ENCODE peak calls at places on chromosomes 3 and 15, in four cellular contexts. T is H1, B is A549, H is K562. F is an unnamed sample.

GRCh38 chr3:150020527-150020926 is 49.8 kb upstream of the PFN2 start:
- DNase-seq in B (no peak), T (no peak), H (no peak), F (no peak)

GRCh38 chr15:64693134-64693533 is 82.3 kb downstream of the RBPMS2 start:
- DNase-seq in H (no peak), T (no peak), B (no peak), F (peak)

GRCh38 chr3:79517766-79518413 is 249.9 kb downstream of the ROBO1 start:
- DNase-seq in B (no peak), H (no peak), T (no peak), F (peak)

GRCh38 chr15:51533672-51534398 is 88.7 kb downstream of the DMXL2 start:
- DNase-seq in B (no peak), T (no peak), H (no peak), F (no peak)

GRCh38 chr3:169280010-169280585 is 383.4 kb downstream of the MECOM start:
- DNase-seq in B (no peak), H (no peak), T (no peak), F (no peak)

GRCh38 chr3:186025161-186025560 is 83.7 kb downstream of the ETV5 start:
- DNase-seq in T (no peak), H (no peak), B (no peak), F (no peak)

GRCh38 chr15:76793162-76793561 is 112.0 kb downstream of the SCAPER start:
- DNase-seq in B (no peak), T (no peak), H (no peak), F (no peak)

GRCh38 chr15:63970723-63971426 is 75.4 kb downstream of the DAPK2 start:
- DNase-seq in T (peak), H (no peak), B (no peak), F (no peak)

GRCh38 chr15:68200016-68200861 is 4.9 kb downstream of the CALML4 start:
- DNase-seq in H (no peak), T (no peak), B (no peak), F (no peak)

GRCh38 chr3:138148503-138148902 is 16.3 kb upstream of the A4GNT start:
- DNase-seq in B (no peak), T (no peak), H (no peak), F (no peak)

GRCh38 chr15:68697711-68698690 is 119.2 kb downstream of the CORO2B start:
- DNase-seq in T (no peak), H (no peak), B (no peak), F (no peak)

GRCh38 chr3:115336836-115337235 is 189.7 kb upstream of the ZBTB20 start:
- DNase-seq in T (no peak), B (no peak), H (no peak), F (no peak)

GRCh38 chr3:133996251-133996661 is 33.5 kb downstream of the SLCO2A1 start:
- DNase-seq in T (no peak), B (no peak), H (no peak), F (no peak)

GRCh38 chr3:30139283-30139682 is 467.1 kb upstream of the TGFBR2 start:
- DNase-seq in H (no peak), B (no peak), T (no peak), F (no peak)

GRCh38 chr3:180974286-180974685 is 15.2 kb downstream of the DNAJC19 start:
- DNase-seq in B (no peak), T (no peak), H (no peak), F (no peak)

GRCh38 chr3:106004841-106005240 is 136.0 kb upstream of the CBLB start:
- DNase-seq in B (no peak), H (no peak), T (no peak), F (no peak)

GRCh38 chr15:70488002-70488605 is 275.3 kb downstream of the UACA start:
- DNase-seq in H (peak), T (peak), B (peak), F (peak)

GRCh38 chr15:56832125-56832524 is 86.3 kb upstream of the TCF12 start:
- DNase-seq in T (no peak), H (no peak), B (no peak), F (no peak)

GRCh38 chr15:82540055-82540983 is at the start of gene RPS17:
- DNase-seq in H (peak), T (peak), B (peak), F (peak)

GRCh38 chr3:16305121-16305541 is 40.1 kb downstream of the OXNAD1 start:
- DNase-seq in T (no peak), B (no peak), H (no peak), F (no peak)

GRCh38 chr3:150235799-150236198 is 172.3 kb upstream of the TSC22D2 start:
- DNase-seq in H (no peak), B (no peak), T (no peak), F (no peak)

GRCh38 chr3:114194750-114195149 is 15.9 kb upstream of the DRD3 start:
- DNase-seq in H (no peak), B (no peak), T (no peak), F (no peak)

GRCh38 chr3:114192141-114192540 is 13.3 kb upstream of the DRD3 start:
- DNase-seq in B (no peak), H (no peak), T (no peak), F (no peak)
- TF ChIP-seq RNF2 in B (no peak), H (no peak), T (no peak), F (no peak)

GRCh38 chr3:152084441-152084840 is 184.3 kb upstream of the MBNL1 start:
- DNase-seq in H (no peak), B (no peak), T (no peak), F (no peak)
- TF ChIP-seq RNF2 in H (no peak), B (no peak), T (no peak), F (no peak)

GRCh38 chr3:45929042-45929679 is 14.1 kb upstream of the CXCR6 start:
- DNase-seq in T (peak), B (peak), H (peak), F (peak)
- TF ChIP-seq RNF2 in T (no peak), B (no peak), H (no peak), F (no peak)

DNA sequence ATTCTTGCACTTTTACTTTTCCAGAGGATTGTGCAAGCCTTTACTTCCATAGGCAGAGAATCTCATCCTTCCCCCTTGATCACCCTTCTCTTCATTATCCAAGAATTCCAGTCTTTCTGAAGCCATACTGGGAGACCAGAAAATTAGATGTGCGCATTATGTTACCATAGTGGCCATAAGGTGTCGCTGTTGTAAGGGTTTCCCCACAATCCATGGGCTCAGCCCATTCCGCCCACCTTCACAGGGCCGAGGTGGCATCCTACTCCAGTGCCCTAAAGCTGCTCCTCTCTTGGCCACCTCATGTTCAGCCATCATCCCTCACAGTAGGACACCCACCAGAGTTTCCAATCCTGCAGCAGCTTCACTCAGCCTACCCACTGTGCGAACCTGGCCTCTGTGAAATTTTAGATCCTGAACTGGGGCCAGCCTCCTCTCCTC is 35.0 kb downstream of the CTSH start:
- DNase-seq in T (peak), H (peak), B (peak), F (peak)
- TF ChIP-seq RNF2 in T (no peak), H (no peak), B (no peak), F (no peak)

DNA sequence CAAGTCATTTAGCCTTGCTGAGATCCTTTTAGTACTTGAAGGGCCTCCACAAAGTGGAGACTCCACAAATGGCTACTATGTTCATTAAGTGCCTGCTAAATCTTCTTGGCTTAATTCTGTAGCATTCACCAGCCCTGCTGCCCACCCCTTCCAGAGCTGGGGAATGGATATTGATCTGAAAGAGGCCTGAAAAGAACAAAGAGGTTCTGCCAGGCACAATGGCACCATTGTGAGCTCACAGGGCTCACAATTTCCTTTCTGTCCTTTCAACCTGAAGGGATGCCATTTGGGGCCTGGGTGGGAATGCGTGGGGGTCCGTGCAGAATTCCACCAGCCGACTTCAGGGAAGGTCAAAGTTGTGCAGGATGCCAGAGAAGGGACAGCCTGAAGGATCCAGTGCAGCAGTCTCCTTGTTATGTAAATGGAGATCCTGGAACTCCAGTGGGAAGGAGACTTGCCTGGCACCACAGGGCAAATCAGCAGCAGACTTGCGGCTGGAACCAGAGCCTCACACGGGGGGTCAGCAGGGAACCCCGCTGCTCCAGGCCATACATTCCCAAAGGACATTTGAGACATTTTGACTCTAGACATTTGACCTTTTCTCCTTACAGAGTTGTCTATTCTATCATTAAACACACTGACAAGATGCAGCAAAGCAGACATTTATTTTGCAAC is 21.6 kb upstream of the MORF4L1 start:
- DNase-seq in H (no peak), B (no peak), T (no peak), F (peak)
- TF ChIP-seq RNF2 in H (no peak), B (no peak), T (no peak), F (no peak)